ENCODE peak calls at places on chromosome 5, in nine cellular contexts. W, F, E, R, S, J, B, G and V are unnamed samples.

GRCh38 chr5:60382761-60383160 is 317.2 kb downstream of the DEPDC1B start:
- DNase-seq in W (no peak), F (no peak), E (no peak), R (peak; percentile 47), S (peak; percentile 58), J (no peak), B (no peak), G (no peak), V (peak; percentile 41)

GRCh38 chr5:169762338-169763095 is 125.4 kb downstream of the DOCK2 start:
- DNase-seq in W (no peak), F (no peak), E (no peak), R (peak; percentile 86), S (no peak), J (no peak), B (no peak), G (no peak), V (peak; percentile 41)

GRCh38 chr5:26889810-26890209 is 148.6 kb downstream of the CDH9 start:
- DNase-seq in W (no peak), F (no peak), E (no peak), R (no peak), S (peak; percentile 39), J (no peak), B (peak; percentile 0), G (no peak), V (no peak)

GRCh38 chr5:34583167-34583566 is 73.0 kb upstream of the RAI14 start:
- DNase-seq in W (no peak), F (no peak), E (no peak), R (no peak), S (no peak), J (no peak), B (no peak), G (no peak), V (no peak)

GRCh38 chr5:15600035-15600434 is 100.1 kb downstream of the FBXL7 start:
- DNase-seq in W (no peak), F (no peak), E (no peak), R (no peak), S (peak; percentile 12), J (no peak), B (no peak), G (no peak), V (no peak)

GRCh38 chr5:17127743-17128231 is 89.6 kb upstream of the BASP1 start:
- DNase-seq in W (no peak), F (no peak), E (no peak), R (peak; percentile 96), S (no peak), J (no peak), B (no peak), G (no peak), V (peak; percentile 87)

GRCh38 chr5:143244990-143245389 is 158.5 kb downstream of the NR3C1 start:
- DNase-seq in W (no peak), F (no peak), E (no peak), R (peak; percentile 55), S (no peak), J (no peak), B (no peak), G (no peak), V (peak; percentile 72)

GRCh38 chr5:179914032-179914755 is 6.5 kb upstream of the TBC1D9B start:
- DNase-seq in W (no peak), F (no peak), E (peak; percentile 7), R (peak; percentile 52), S (no peak), J (peak; percentile 38), B (no peak), G (no peak), V (peak; percentile 88)

GRCh38 chr5:146137967-146138403 is 32.6 kb upstream of the PLAC8L1 start:
- DNase-seq in W (no peak), F (no peak), E (peak; percentile 4), R (no peak), S (peak; percentile 13), J (no peak), B (no peak), G (no peak), V (no peak)

GRCh38 chr5:171120986-171121622 is 187.9 kb upstream of the TLX3 start:
- DNase-seq in W (no peak), F (no peak), E (no peak), R (no peak), S (no peak), J (no peak), B (no peak), G (no peak), V (no peak)

GRCh38 chr5:7517006-7517405 is 121.1 kb downstream of the ADCY2 start:
- DNase-seq in W (no peak), F (no peak), E (no peak), R (no peak), S (no peak), J (no peak), B (no peak), G (no peak), V (no peak)

GRCh38 chr5:172007153-172007794 is 836 bp upstream of the FBXW11 start:
- DNase-seq in W (no peak), F (no peak), E (no peak), R (peak; percentile 50), S (peak; percentile 42), J (no peak), B (no peak), G (no peak), V (no peak)

GRCh38 chr5:142441638-142442037 is 116.8 kb upstream of the SPRY4 start:
- DNase-seq in W (no peak), F (no peak), E (peak; percentile 40), R (no peak), S (no peak), J (no peak), B (no peak), G (peak; percentile 34), V (no peak)

GRCh38 chr5:172410160-172410559 is 44.2 kb downstream of the SH3PXD2B start:
- DNase-seq in W (no peak), F (no peak), E (no peak), R (peak; percentile 84), S (no peak), J (no peak), B (no peak), G (no peak), V (peak; percentile 66)

GRCh38 chr5:179454354-179454753 is 96.0 kb upstream of the RUFY1 start:
- DNase-seq in W (no peak), F (no peak), E (no peak), R (no peak), S (no peak), J (no peak), B (no peak), G (no peak), V (no peak)